ENCODE peak calls at places on chromosomes 1 and 21, in six cellular contexts. X, J, I, R, T and P are unnamed samples.

GRCh38 chr1:235041201-235041600 is 87.4 kb downstream of the TOMM20 start:
- DNase-seq in X (no peak), J (no peak), I (no peak), R (no peak), T (peak), P (no peak)

GRCh38 chr1:218463194-218464156 is 118.3 kb downstream of the TGFB2 start:
- DNase-seq in X (no peak), J (peak), I (no peak), R (no peak), T (peak), P (no peak)

GRCh38 chr1:159823401-159823800 is 3.3 kb upstream of the SLAMF8 start:
- DNase-seq in X (no peak), J (no peak), I (no peak), R (no peak), T (no peak), P (no peak)

GRCh38 chr1:231918239-231919015 is 291.8 kb downstream of the DISC1 start:
- DNase-seq in X (no peak), J (no peak), I (no peak), R (no peak), T (no peak), P (peak)

GRCh38 chr1:59672851-59673574 is 141.7 kb upstream of the HOOK1 start:
- DNase-seq in X (peak), J (peak), I (no peak), R (peak), T (peak), P (no peak)

GRCh38 chr21:18147678-18148077 is 97.0 kb upstream of the CHODL start:
- DNase-seq in X (no peak), J (no peak), I (no peak), R (no peak), T (no peak), P (no peak)

GRCh38 chr21:36891123-36891522 is 75.3 kb downstream of the HLCS start:
- DNase-seq in X (no peak), J (no peak), I (no peak), R (no peak), T (no peak), P (no peak)

GRCh38 chr1:190484045-190484444 is 6.4 kb upstream of the BRINP3 start:
- DNase-seq in X (no peak), J (no peak), I (no peak), R (no peak), T (no peak), P (no peak)

GRCh38 chr1:182163821-182164223 is 102.3 kb upstream of the ZNF648 start:
- DNase-seq in X (no peak), J (no peak), I (no peak), R (no peak), T (no peak), P (no peak)

GRCh38 chr1:215160351-215160750 is 77.8 kb downstream of the KCNK2 start:
- DNase-seq in X (no peak), J (no peak), I (no peak), R (no peak), T (no peak), P (no peak)

DNA sequence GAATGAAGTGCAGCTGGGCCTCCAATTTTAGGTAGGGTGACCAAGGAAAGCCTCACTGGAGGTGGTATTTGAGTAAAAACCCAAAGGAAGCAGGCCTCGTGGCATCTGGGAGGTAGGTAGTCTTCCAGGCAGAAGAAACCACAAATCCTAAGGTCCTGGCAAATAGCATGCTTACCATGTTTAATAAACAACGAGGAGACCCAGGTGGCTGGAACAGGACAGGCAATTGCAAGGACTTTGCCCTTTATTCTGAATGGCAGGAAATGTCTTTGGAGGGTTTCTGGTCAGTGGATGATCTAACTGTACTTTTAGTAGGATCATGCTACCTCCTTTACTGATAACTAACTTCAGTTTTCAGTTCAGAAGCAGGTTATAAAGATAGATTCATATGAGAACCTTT is 52.2 kb downstream of the EPB41 start:
- DNase-seq in X (no peak), J (peak), I (no peak), R (peak), T (no peak), P (no peak)
- TF ChIP-seq MYC in X (no peak), J (no peak), I (no peak), R (peak), T (no peak), P (no peak)

DNA sequence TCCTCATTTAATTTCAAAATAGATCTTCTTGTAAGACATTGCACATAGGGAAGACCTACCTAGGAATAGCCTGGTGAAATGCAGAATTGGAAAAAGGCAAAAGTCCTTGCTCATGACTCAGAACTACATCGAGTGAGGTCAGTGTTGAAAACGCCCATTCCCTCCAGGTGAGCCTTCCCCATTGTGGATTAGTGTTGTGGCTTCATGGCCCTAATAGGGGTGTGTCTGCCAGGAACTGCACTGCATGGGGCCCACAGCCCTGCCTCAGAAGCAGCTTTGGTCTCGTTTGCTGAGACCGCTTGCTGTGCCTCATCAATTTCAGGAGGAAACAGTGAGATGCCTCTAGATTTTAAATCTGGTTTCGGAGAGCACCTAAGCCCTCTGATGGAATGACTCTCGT is 17.0 kb downstream of the TFF3 start:
- DNase-seq in X (no peak), J (no peak), I (no peak), R (no peak), T (no peak), P (no peak)
- TF ChIP-seq MYC in X (no peak), J (no peak), I (no peak), R (no peak), T (no peak), P (no peak)

GRCh38 chr21:34703566-34703965 is 34.8 kb downstream of the CLIC6 start:
- DNase-seq in X (no peak), J (no peak), I (no peak), R (no peak), T (no peak), P (no peak)

GRCh38 chr21:34702341-34702807 is 33.6 kb downstream of the CLIC6 start:
- DNase-seq in X (no peak), J (no peak), I (no peak), R (no peak), T (no peak), P (no peak)

GRCh38 chr21:34700605-34701004 is 31.8 kb downstream of the CLIC6 start:
- DNase-seq in X (no peak), J (no peak), I (no peak), R (no peak), T (no peak), P (no peak)

GRCh38 chr21:34704119-34704518 is 35.3 kb downstream of the CLIC6 start:
- DNase-seq in X (no peak), J (no peak), I (no peak), R (no peak), T (no peak), P (no peak)

DNA sequence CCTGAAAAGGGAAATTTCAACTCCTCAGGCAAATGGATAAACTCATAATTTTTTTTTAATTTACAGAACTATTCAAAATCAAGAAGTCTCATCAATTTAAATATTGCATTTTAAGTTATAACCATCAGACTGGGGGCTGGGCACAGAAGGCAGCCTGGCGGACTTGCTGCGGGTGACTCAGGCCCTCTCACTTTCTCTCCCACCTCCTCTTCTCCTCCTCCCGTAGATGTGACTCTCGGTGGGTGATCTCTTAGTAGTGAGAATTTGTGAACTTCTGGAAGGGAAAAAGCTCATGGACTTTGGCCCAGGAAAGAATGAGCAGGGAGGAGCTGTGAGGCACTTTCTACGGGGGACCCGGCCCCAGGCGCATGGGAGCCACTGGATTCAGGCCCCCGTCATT is 32.9 kb downstream of the CLIC6 start:
- DNase-seq in X (no peak), J (no peak), I (no peak), R (no peak), T (no peak), P (no peak)
- TF ChIP-seq MYC in X (no peak), J (no peak), I (no peak), R (no peak), T (no peak), P (no peak)

DNA sequence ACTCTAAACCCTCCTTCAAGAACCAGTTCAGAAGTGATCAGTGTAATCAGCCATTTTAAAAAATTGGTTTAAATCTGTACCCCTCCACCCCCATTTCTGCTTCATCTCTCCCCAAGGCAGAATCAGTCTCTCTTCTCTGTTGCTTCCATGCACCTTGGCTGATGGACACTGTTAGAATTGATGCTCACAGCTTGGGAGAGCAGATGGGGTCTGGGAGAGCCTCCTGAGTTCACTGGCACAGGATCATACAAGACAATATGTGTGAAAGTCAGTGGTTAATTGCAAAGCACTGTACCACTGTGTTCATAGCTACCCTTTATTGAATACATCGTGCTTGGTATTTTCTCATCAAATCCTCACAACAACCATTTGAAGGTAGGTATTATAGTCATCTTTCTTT is 140.9 kb downstream of the ROR1 start:
- DNase-seq in X (no peak), J (no peak), I (no peak), R (no peak), T (no peak), P (no peak)
- TF ChIP-seq MYC in X (no peak), J (no peak), I (no peak), R (no peak), T (no peak), P (no peak)

DNA sequence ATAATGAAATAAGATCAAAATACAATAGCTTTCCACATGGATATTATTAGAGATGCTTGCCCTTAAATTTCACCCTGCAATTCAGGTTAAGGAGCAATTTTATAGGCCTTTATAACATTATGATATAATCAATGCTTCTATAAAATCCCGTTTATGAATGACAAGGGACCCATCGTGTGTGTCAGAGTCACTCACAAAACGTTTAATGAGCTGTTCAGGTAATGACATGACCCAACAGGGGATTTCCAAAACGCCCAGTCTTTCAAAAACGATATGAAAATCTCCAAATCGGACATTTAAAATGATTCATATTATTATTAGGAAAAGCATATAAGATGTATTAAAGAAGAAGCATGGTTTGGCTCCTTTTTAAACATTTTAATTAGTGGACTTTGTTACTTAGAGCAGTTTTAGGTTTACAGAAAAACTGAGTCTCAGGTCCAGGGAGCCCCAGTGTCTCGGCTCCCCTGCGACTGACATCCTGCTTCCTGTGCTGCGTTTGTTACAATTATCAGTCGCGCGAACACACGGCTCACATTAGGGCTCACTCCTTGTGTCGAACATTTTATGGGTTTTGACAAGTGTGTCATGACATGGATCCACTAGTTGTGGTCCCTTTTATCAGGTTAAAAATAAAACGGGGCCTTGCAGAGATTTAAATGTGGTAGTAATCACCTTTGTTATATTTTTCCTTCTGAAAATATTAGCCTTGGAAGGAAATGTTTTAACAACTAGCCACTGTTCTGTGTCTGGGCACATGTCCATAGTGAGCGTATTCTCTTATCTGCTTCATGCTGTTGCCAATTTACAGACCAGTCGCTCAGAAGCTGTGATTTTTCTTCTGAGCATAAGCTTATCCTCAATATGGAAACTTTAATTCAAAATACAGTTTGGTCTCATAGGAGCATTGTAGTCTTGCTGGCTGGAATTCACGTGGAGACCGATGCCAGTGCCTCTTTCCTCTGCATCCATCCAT is 52.0 kb upstream of the POFUT2 start:
- DNase-seq in X (no peak), J (peak), I (no peak), R (no peak), T (no peak), P (no peak)
- TF ChIP-seq MYC in X (no peak), J (no peak), I (no peak), R (no peak), T (no peak), P (no peak)

DNA sequence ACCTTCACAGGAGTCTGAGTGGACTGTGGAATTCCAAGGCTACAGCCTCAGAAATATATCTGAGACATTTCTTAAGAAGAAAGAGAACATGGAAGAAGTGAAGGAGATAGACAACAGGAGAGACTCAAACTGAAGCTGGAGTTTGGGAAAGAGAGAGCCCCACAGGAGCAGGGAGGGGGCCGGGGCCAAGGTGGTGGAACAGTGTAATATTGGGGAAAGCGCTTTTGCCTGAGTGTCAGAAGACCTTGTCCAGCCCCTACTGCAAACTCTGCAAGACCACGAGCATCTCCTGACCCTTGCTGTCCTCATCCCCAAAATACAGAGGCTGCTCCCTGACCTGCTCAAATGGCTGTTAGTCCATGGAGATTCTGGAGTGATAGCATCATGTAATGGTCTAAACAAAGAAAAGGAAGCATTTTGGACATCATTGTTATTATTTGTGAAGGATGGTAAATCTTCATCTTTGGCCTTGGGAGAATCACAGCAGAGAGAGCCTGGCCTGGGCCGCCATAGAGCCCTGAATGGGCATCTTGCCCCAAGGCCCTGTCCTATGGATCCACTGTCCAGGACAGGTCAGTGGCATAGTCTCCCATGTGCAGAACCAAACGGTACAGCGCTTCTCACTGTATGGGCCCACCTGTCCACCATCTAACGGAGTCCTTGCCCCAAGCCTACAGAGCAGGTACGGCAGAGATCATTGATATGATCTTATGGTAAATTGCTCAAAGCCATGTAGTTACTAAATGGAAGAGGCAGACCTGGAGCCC is 185.5 kb downstream of the FOXD2 start:
- DNase-seq in X (no peak), J (no peak), I (no peak), R (no peak), T (no peak), P (no peak)
- TF ChIP-seq MYC in X (no peak), J (no peak), I (no peak), R (no peak), T (no peak), P (no peak)

GRCh38 chr1:151157067-151157531 is 650 bp downstream of the TNFAIP8L2 start:
- DNase-seq in X (no peak), J (no peak), I (no peak), R (no peak), T (peak), P (no peak)
- TF ChIP-seq MYC in X (no peak), J (no peak), I (no peak), R (no peak), T (peak), P (no peak)

DNA sequence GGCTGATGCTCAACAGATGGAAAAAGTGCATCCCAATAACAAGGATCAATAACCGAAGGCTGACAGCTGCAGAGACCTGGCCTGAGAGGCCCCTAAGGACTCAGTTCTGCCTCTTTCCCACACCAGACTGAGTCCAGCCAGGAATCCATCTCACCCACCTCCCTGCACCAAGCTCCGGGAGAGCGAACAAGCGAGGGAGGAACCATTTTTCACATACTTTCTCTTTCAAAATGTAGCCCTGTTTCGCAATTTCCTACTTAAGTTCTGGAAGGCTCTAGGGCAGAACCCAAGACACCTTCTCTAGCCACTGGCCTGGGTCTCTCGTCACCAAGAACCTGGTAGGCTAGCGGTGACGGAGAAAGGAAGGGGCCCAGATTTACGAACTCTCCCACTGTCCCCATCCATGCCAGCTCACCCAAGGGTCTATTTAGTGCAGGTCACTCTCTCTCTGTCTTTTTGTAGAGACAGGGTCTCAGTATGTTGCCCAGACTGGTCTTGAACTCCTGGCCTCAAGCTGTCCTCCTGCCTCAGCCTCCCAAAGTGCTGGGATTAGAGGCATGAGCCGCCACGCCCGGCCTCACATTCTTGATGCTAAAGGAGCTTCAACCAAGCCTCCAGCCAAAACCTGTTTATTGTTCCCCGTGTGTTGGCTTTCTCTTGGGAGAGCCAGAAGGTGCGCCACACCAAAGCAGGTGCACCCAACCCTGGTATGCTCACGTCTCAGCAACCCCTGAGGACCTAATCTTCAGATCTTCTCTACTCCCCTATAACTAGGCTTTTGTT is 10.9 kb upstream of the GNL2 start:
- DNase-seq in X (no peak), J (no peak), I (no peak), R (no peak), T (peak), P (no peak)
- TF ChIP-seq MYC in X (no peak), J (no peak), I (no peak), R (no peak), T (no peak), P (no peak)